ENCODE peak calls at places on chromosomes 6 and 20, in nine cellular contexts. J, B, S, Q, M, G, Y, K and F are unnamed samples.

GRCh38 chr20:31606928-31607639 is 2.0 kb downstream of the ID1 start:
- DNase-seq in J (no peak), B (peak; percentile 79), S (no peak), Q (peak; percentile 77), M (no peak), G (no peak), Y (no peak), K (peak; percentile 27), F (peak; percentile 71)

GRCh38 chr20:46013826-46014516 is 5.3 kb downstream of the MMP9 start:
- DNase-seq in J (no peak), B (peak; percentile 48), S (peak; percentile 37), Q (peak; percentile 74), M (no peak), G (no peak), Y (peak; percentile 56), K (peak; percentile 81), F (peak; percentile 50)

GRCh38 chr6:31383149-31383548 is 20.2 kb upstream of the MICA start:
- DNase-seq in J (no peak), B (peak; percentile 57), S (no peak), Q (no peak), M (no peak), G (no peak), Y (no peak), K (no peak), F (peak; percentile 32)

GRCh38 chr20:38001173-38001875 is 31.9 kb downstream of the TTI1 start:
- DNase-seq in J (no peak), B (peak; percentile 83), S (no peak), Q (no peak), M (no peak), G (peak; percentile 37), Y (no peak), K (no peak), F (peak; percentile 80)

GRCh38 chr20:59788196-59788735 is 145.2 kb downstream of the SYCP2 start:
- DNase-seq in J (peak; percentile 26), B (no peak), S (no peak), Q (no peak), M (no peak), G (no peak), Y (no peak), K (no peak), F (no peak)

GRCh38 chr6:46903175-46903574 is 18.6 kb downstream of the ADGRF5 start:
- DNase-seq in J (no peak), B (no peak), S (peak; percentile 22), Q (no peak), M (no peak), G (no peak), Y (no peak), K (no peak), F (peak; percentile 30)

GRCh38 chr20:44586289-44586911 is 4.0 kb downstream of the PKIG start:
- DNase-seq in J (no peak), B (no peak), S (no peak), Q (no peak), M (no peak), G (no peak), Y (no peak), K (no peak), F (no peak)

GRCh38 chr6:93176070-93176469 is 243.3 kb downstream of the EPHA7 start:
- DNase-seq in J (no peak), B (no peak), S (no peak), Q (no peak), M (no peak), G (no peak), Y (no peak), K (no peak), F (no peak)

GRCh38 chr20:36465109-36466080 is 75.9 kb upstream of the MYL9 start:
- DNase-seq in J (no peak), B (peak; percentile 94), S (peak; percentile 48), Q (peak; percentile 52), M (no peak), G (peak; percentile 29), Y (peak; percentile 52), K (no peak), F (peak; percentile 98)

GRCh38 chr6:153231048-153231635 is 100.1 kb upstream of the RGS17 start:
- DNase-seq in J (no peak), B (peak; percentile 70), S (no peak), Q (peak; percentile 73), M (no peak), G (peak; percentile 2), Y (no peak), K (peak; percentile 23), F (peak; percentile 34)

GRCh38 chr6:163355471-163355991 is 59.0 kb upstream of the QKI start:
- DNase-seq in J (peak; percentile 88), B (peak; percentile 81), S (peak; percentile 39), Q (no peak), M (no peak), G (no peak), Y (no peak), K (no peak), F (peak; percentile 71)

GRCh38 chr6:215335-216034 is 76.8 kb upstream of the DUSP22 start:
- DNase-seq in J (no peak), B (peak; percentile 38), S (no peak), Q (no peak), M (peak; percentile 62), G (no peak), Y (peak; percentile 81), K (no peak), F (no peak)

GRCh38 chr20:57329608-57330221 is at the start of gene SPO11:
- DNase-seq in J (no peak), B (no peak), S (no peak), Q (no peak), M (no peak), G (no peak), Y (no peak), K (no peak), F (no peak)

GRCh38 chr20:51917886-51918545 is 115.7 kb upstream of the SALL4 start:
- DNase-seq in J (no peak), B (no peak), S (no peak), Q (no peak), M (no peak), G (no peak), Y (no peak), K (no peak), F (no peak)

GRCh38 chr6:137497722-137498463 is 3.7 kb upstream of the OLIG3 start:
- DNase-seq in J (no peak), B (no peak), S (no peak), Q (no peak), M (no peak), G (no peak), Y (peak; percentile 29), K (no peak), F (no peak)

GRCh38 chr20:6026051-6026450 is 27.8 kb downstream of the LRRN4 start:
- DNase-seq in J (no peak), B (peak; percentile 81), S (no peak), Q (no peak), M (no peak), G (peak; percentile 11), Y (no peak), K (no peak), F (peak; percentile 79)

GRCh38 chr6:1738682-1739081 is 129.0 kb downstream of the FOXC1 start:
- DNase-seq in J (no peak), B (no peak), S (no peak), Q (no peak), M (no peak), G (no peak), Y (no peak), K (no peak), F (no peak)

GRCh38 chr6:84762220-84762940 is 2.0 kb downstream of the TBX18 start:
- DNase-seq in J (no peak), B (peak; percentile 60), S (peak; percentile 47), Q (peak; percentile 44), M (no peak), G (no peak), Y (no peak), K (no peak), F (peak; percentile 59)

GRCh38 chr6:56807992-56808342 is 146.9 kb upstream of the BEND6 start:
- DNase-seq in J (no peak), B (peak; percentile 38), S (no peak), Q (no peak), M (no peak), G (no peak), Y (no peak), K (no peak), F (no peak)

GRCh38 chr20:50731930-50732690 is 730 bp downstream of the PARD6B start:
- DNase-seq in J (no peak), B (no peak), S (no peak), Q (no peak), M (no peak), G (no peak), Y (no peak), K (no peak), F (no peak)

GRCh38 chr6:98824163-98824906 is 10.0 kb upstream of the POU3F2 start:
- DNase-seq in J (no peak), B (no peak), S (no peak), Q (no peak), M (no peak), G (no peak), Y (no peak), K (no peak), F (no peak)

GRCh38 chr20:48203252-48203651 is 418.0 kb upstream of the SULF2 start:
- DNase-seq in J (no peak), B (no peak), S (peak; percentile 71), Q (no peak), M (no peak), G (no peak), Y (no peak), K (no peak), F (no peak)

GRCh38 chr20:36277546-36277945 is 28.6 kb upstream of the DLGAP4 start:
- DNase-seq in J (peak; percentile 63), B (no peak), S (no peak), Q (no peak), M (no peak), G (no peak), Y (no peak), K (no peak), F (no peak)

GRCh38 chr6:131992557-131992956 is 41.4 kb upstream of the CCN2 start:
- DNase-seq in J (no peak), B (no peak), S (no peak), Q (no peak), M (no peak), G (no peak), Y (no peak), K (no peak), F (no peak)

GRCh38 chr6:98041921-98042320 is 758.9 kb upstream of the MMS22L start:
- DNase-seq in J (no peak), B (no peak), S (no peak), Q (peak; percentile 43), M (no peak), G (no peak), Y (no peak), K (no peak), F (no peak)

GRCh38 chr6:37868447-37868825 is 48.9 kb downstream of the ZFAND3 start:
- DNase-seq in J (no peak), B (peak; percentile 57), S (no peak), Q (no peak), M (no peak), G (no peak), Y (no peak), K (no peak), F (peak; percentile 24)

GRCh38 chr20:45834797-45835161 is 1.2 kb downstream of the SNX21 start:
- DNase-seq in J (no peak), B (no peak), S (no peak), Q (no peak), M (no peak), G (no peak), Y (no peak), K (no peak), F (no peak)

GRCh38 chr20:8212286-8212685 is 80.2 kb downstream of the PLCB1 start:
- DNase-seq in J (no peak), B (peak; percentile 31), S (no peak), Q (no peak), M (no peak), G (no peak), Y (no peak), K (no peak), F (no peak)

GRCh38 chr20:51802170-51802745 is at the start of gene SALL4:
- DNase-seq in J (no peak), B (no peak), S (no peak), Q (peak; percentile 27), M (no peak), G (no peak), Y (no peak), K (no peak), F (peak; percentile 70)

GRCh38 chr6:161318456-161318855 is 44.6 kb upstream of the AGPAT4 start:
- DNase-seq in J (no peak), B (no peak), S (no peak), Q (no peak), M (no peak), G (no peak), Y (no peak), K (peak; percentile 27), F (peak; percentile 22)

GRCh38 chr20:17859616-17860232 is 108.9 kb downstream of the SNX5 start:
- DNase-seq in J (peak; percentile 76), B (no peak), S (no peak), Q (no peak), M (no peak), G (no peak), Y (no peak), K (peak; percentile 63), F (no peak)